ENCODE peak calls at places on chromosomes 5 and 9, in ten cellular contexts. Y is endothelial cell, C is cardiac muscle cell, J is body of pancreas, P is A549, A is GM23338, X is fibroblast of lung, D is esophagus squamous epithelium, W is tibial artery, K is fibroblast of pulmonary artery. N is an unnamed sample.

GRCh38 chr9:136095495-136096058 is 488 bp upstream of the NACC2 start:
- DNase-seq in Y (peak; percentile 45), C (peak; percentile 52), J (peak; percentile 34), P (peak; percentile 51), A (no peak), X (peak; percentile 45), D (no peak), W (no peak), K (peak; percentile 33), N (no peak)

GRCh38 chr5:109739741-109740140 is 50.0 kb downstream of the MAN2A1 start:
- DNase-seq in Y (peak; percentile 4), C (peak; percentile 36), J (no peak), P (no peak), A (peak; percentile 90), X (peak; percentile 73), D (no peak), W (no peak), K (peak; percentile 31), N (no peak)

GRCh38 chr5:108521841-108522506 is 140.1 kb upstream of the FBXL17 start:
- DNase-seq in Y (peak; percentile 62), C (peak; percentile 77), J (no peak), P (peak; percentile 63), A (peak; percentile 89), X (peak; percentile 48), D (no peak), W (no peak), K (peak; percentile 78), N (no peak)

GRCh38 chr5:74736759-74737158 is 30.2 kb downstream of the GFM2 start:
- DNase-seq in Y (no peak), C (no peak), J (no peak), P (no peak), A (no peak), X (no peak), D (no peak), W (no peak), K (no peak), N (no peak)

GRCh38 chr9:14428781-14429230 is 114.9 kb upstream of the NFIB start:
- DNase-seq in Y (peak; percentile 83), C (peak; percentile 89), J (peak; percentile 71), P (peak; percentile 69), A (peak; percentile 97), X (peak; percentile 60), D (no peak), W (peak; percentile 69), K (peak; percentile 89), N (peak; percentile 95)

GRCh38 chr9:102631559-102631958 is 363.6 kb upstream of the CYLC2 start:
- DNase-seq in Y (no peak), C (no peak), J (no peak), P (peak; percentile 27), A (peak; percentile 21), X (no peak), D (no peak), W (no peak), K (peak; percentile 5), N (no peak)

GRCh38 chr5:65441800-65442199 is 39.9 kb downstream of the ADAMTS6 start:
- DNase-seq in Y (no peak), C (no peak), J (no peak), P (no peak), A (no peak), X (no peak), D (no peak), W (no peak), K (no peak), N (no peak)

GRCh38 chr5:122390107-122390506 is 78.1 kb downstream of the SNCAIP start:
- DNase-seq in Y (no peak), C (no peak), J (no peak), P (no peak), A (no peak), X (no peak), D (no peak), W (no peak), K (no peak), N (no peak)

GRCh38 chr5:1709186-1709803 is 90.3 kb downstream of the MRPL36 start:
- DNase-seq in Y (no peak), C (peak; percentile 36), J (no peak), P (no peak), A (peak; percentile 41), X (no peak), D (no peak), W (no peak), K (no peak), N (peak; percentile 6)

GRCh38 chr9:110429453-110429852 is 91.8 kb upstream of the TXNDC8 start:
- DNase-seq in Y (no peak), C (no peak), J (no peak), P (no peak), A (no peak), X (no peak), D (no peak), W (no peak), K (no peak), N (no peak)

GRCh38 chr5:37071901-37072581 is 177.1 kb downstream of the CPLANE1 start:
- DNase-seq in Y (no peak), C (no peak), J (no peak), P (no peak), A (no peak), X (peak; percentile 96), D (no peak), W (no peak), K (peak; percentile 97), N (no peak)

GRCh38 chr9:133142657-133143592 is 20.8 kb downstream of the GBGT1 start:
- DNase-seq in Y (no peak), C (no peak), J (no peak), P (no peak), A (no peak), X (no peak), D (no peak), W (no peak), K (no peak), N (peak; percentile 85)

GRCh38 chr5:147464211-147464610 is 45.7 kb downstream of the DPYSL3 start:
- DNase-seq in Y (peak; percentile 65), C (peak; percentile 41), J (peak; percentile 14), P (peak; percentile 49), A (peak; percentile 97), X (no peak), D (no peak), W (no peak), K (peak; percentile 78), N (no peak)

GRCh38 chr5:51225671-51226419 is 157.4 kb upstream of the ISL1 start:
- DNase-seq in Y (no peak), C (peak; percentile 48), J (peak; percentile 18), P (no peak), A (peak; percentile 13), X (no peak), D (no peak), W (no peak), K (no peak), N (no peak)

GRCh38 chr5:74516217-74516636 is 124.3 kb downstream of the ENC1 start:
- DNase-seq in Y (no peak), C (no peak), J (no peak), P (peak; percentile 15), A (peak; percentile 44), X (peak; percentile 63), D (no peak), W (no peak), K (no peak), N (no peak)

DNA sequence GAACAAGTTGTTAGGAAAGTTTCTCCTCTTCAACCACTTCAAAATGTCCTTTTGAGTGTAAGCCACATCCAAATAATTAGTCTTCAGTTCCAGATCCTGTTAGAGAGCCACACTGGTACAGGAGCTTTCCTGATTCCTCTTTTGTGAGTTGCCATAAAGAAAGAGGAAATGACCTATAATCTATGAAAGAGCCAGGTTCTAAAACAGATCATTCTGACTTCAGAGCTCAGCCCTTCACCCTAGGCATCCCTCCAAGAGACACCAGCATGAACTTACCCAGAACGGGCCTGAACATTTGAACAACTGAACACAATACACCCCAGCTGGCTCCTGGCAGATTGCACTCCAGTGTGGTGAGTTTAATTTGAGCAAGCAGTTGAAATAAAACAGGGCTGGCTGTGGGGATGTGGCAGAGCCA is 25.7 kb downstream of the SLC1A1 start:
- DNase-seq in Y (no peak), C (no peak), J (no peak), P (no peak), A (no peak), X (peak; percentile 16), D (no peak), W (no peak), K (peak; percentile 43), N (no peak)
- TF ChIP-seq CTCF in Y (no peak), C (no peak), J (no peak), P (no peak), A (no peak), X (no peak), D (no peak), W (no peak), K (no peak), N (no peak)

DNA sequence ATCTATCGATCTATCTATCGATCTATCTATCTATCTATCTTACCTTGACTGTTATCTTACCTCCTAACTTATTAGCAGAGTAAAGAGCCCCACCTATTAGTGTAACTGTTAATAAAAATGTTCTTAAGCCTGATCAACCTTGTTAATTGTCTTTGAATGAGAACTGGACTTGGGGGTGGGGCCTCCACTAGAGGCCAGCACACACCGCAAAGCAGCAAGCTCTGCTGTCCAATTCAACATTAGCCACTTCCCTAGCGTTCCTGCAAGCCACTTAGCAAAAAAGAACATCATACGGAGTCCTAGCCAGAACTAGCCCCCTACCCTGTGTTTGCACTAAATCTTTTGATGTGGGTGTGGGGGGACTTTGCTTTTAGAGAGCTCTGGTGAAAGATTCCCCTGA is 515.8 kb downstream of the KDM4C start:
- DNase-seq in Y (peak; percentile 25), C (peak; percentile 54), J (no peak), P (peak; percentile 29), A (peak; percentile 38), X (peak; percentile 6), D (no peak), W (no peak), K (peak; percentile 60), N (no peak)
- TF ChIP-seq CTCF in Y (no peak), C (peak; percentile 79), J (peak; percentile 42), P (peak; percentile 37), A (peak; percentile 77), X (peak; percentile 48), D (no peak), W (peak; percentile 33), K (peak; percentile 68), N (no peak)

DNA sequence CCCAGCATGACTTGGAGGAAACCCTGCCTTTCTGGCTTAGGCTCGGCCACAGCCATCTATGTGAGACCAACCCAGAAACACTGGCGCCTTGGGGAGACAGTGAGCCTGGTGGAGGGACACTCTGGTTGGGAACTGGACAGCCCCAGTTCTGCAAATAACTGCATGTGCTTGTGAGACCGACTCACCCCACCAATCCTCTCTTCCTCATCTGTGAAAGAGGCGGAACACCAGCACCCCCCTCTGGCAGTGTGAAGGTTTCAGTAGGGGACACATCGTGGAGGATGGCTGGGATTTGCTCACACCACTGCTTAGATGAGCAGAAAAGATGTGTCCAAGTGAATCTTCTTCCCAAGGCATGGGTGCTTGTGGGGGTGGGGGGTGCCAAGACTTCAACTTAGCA is 43.4 kb upstream of the N4BP3 start:
- DNase-seq in Y (peak; percentile 71), C (peak; percentile 58), J (peak; percentile 46), P (peak; percentile 52), A (peak; percentile 90), X (no peak), D (no peak), W (no peak), K (peak; percentile 33), N (no peak)
- TF ChIP-seq CTCF in Y (no peak), C (peak; percentile 35), J (peak; percentile 54), P (peak; percentile 18), A (peak; percentile 97), X (no peak), D (peak; percentile 37), W (no peak), K (peak; percentile 43), N (no peak)

DNA sequence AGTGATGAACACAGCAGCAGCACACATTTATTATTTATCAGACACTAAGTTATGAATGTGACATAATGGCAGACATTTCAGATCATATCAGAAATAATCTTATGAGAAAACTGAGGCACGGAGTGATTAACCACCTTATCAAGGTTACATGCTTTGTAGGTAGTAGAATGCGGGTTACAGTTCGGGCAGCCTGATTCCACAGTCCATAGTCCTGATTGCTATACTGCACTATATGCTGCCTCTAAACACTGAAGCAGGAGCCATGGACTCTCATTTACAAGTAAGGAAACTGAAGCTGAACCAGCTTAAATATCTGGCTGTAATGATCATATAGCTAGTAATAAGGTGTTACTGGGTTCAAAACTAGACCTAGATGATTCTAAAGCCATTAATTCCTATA is 291.3 kb upstream of the ADAMTSL1 start:
- DNase-seq in Y (no peak), C (no peak), J (no peak), P (no peak), A (no peak), X (no peak), D (no peak), W (no peak), K (no peak), N (no peak)
- TF ChIP-seq CTCF in Y (no peak), C (no peak), J (no peak), P (no peak), A (no peak), X (no peak), D (no peak), W (no peak), K (no peak), N (no peak)